ENCODE peak calls at places on chromosome 2, in nine cellular contexts. E is activated naive CD8-positive, alpha-beta T cell treated with anti-CD3 and anti-CD28 coated beads for 36 hours; V is HEK293T; N is fibroblast of lung; L is tibial artery; K is mucosa of gallbladder; T is fibroblast of mammary gland; G is psoas muscle; H is cardiac muscle cell. R is an unnamed sample.

GRCh38 chr2:148167241-148167766 is 146.4 kb downstream of the MBD5 start:
- DNase-seq in V (no peak), E (no peak), N (peak), G (no peak), T (no peak), L (no peak), K (no peak), H (no peak), R (no peak)

GRCh38 chr2:8477511-8478132 is 204.2 kb upstream of the ID2 start:
- DNase-seq in K (no peak), T (no peak), E (no peak), V (no peak), L (peak), N (no peak), G (no peak), H (no peak), R (no peak)

GRCh38 chr2:16005819-16006536 is 65.6 kb downstream of the MYCN start:
- DNase-seq in V (no peak), L (no peak), T (peak), H (no peak), G (no peak), K (peak), N (no peak), E (no peak), R (no peak)

GRCh38 chr2:138081225-138082073 is 117.2 kb downstream of the HNMT start:
- DNase-seq in N (no peak), T (no peak), H (no peak), K (no peak), L (no peak), V (no peak), E (no peak), G (no peak), R (no peak)

GRCh38 chr2:164677733-164678132 is 56.5 kb upstream of the GRB14 start:
- DNase-seq in G (no peak), L (no peak), K (no peak), T (no peak), V (no peak), E (no peak), H (no peak), N (no peak), R (no peak)

GRCh38 chr2:161234627-161235026 is 73.6 kb upstream of the PSMD14 start:
- DNase-seq in E (no peak), V (no peak), K (no peak), H (no peak), L (no peak), N (no peak), G (no peak), T (no peak), R (no peak)

GRCh38 chr2:97011977-97012569 is 25.7 kb upstream of the FAM178B start:
- DNase-seq in T (peak), E (peak), V (no peak), N (peak), H (peak), K (peak), L (no peak), G (no peak), R (peak)

GRCh38 chr2:18883626-18884456 is 294.5 kb upstream of the NT5C1B start:
- DNase-seq in G (no peak), N (peak), K (no peak), H (no peak), L (no peak), V (no peak), E (no peak), T (peak), R (peak)

GRCh38 chr2:105397959-105398521 is 811 bp downstream of the FHL2 start:
- DNase-seq in L (no peak), G (no peak), V (no peak), T (no peak), E (peak), H (no peak), K (no peak), N (peak), R (no peak)

GRCh38 chr2:20304411-20304810 is 46.2 kb downstream of the PUM2 start:
- DNase-seq in N (peak), T (peak), H (no peak), G (no peak), V (no peak), K (no peak), E (no peak), L (no peak), R (no peak)

GRCh38 chr2:36812196-36812595 is 115.7 kb downstream of the VIT start:
- DNase-seq in T (peak), L (no peak), H (peak), K (no peak), E (no peak), G (no peak), V (peak), N (no peak), R (no peak)

GRCh38 chr2:6970551-6970950 is 53.3 kb downstream of the RNF144A start:
- DNase-seq in E (no peak), V (no peak), T (no peak), K (no peak), N (no peak), G (no peak), L (no peak), H (no peak), R (no peak)

GRCh38 chr2:67548317-67549095 is 151.4 kb downstream of the ETAA1 start:
- DNase-seq in H (no peak), L (no peak), E (no peak), T (no peak), G (no peak), K (no peak), N (no peak), V (no peak), R (peak)

GRCh38 chr2:11102956-11103860 is 52.1 kb upstream of the SLC66A3 start:
- DNase-seq in V (no peak), K (no peak), E (no peak), L (peak), T (no peak), G (no peak), N (no peak), H (no peak), R (no peak)

GRCh38 chr2:30217644-30218361 is 13.5 kb upstream of the LBH start:
- DNase-seq in E (no peak), L (peak), K (peak), G (no peak), N (no peak), H (no peak), T (no peak), V (no peak), R (peak)

GRCh38 chr2:121489944-121490585 is 40.6 kb upstream of the RNU4ATAC start:
- DNase-seq in V (no peak), G (no peak), N (peak), E (no peak), T (no peak), K (no peak), H (peak), L (no peak), R (no peak)

GRCh38 chr2:22946553-22946952 is 438.4 kb upstream of the KLHL29 start:
- DNase-seq in N (no peak), T (no peak), K (no peak), V (no peak), G (no peak), E (no peak), L (no peak), H (no peak), R (no peak)

GRCh38 chr2:231795525-231796327 is 9.5 kb downstream of the COPS7B start:
- DNase-seq in H (peak), G (no peak), V (peak), N (peak), K (peak), T (peak), L (no peak), E (no peak), R (peak)

GRCh38 chr2:25701801-25702200 is 28.4 kb upstream of the DTNB start:
- DNase-seq in G (no peak), L (no peak), H (no peak), K (no peak), V (no peak), E (no peak), N (no peak), T (no peak), R (no peak)

GRCh38 chr2:27884546-27884945 is 5.6 kb downstream of the RBKS start:
- DNase-seq in N (no peak), K (no peak), G (no peak), E (no peak), T (no peak), L (no peak), V (no peak), H (no peak), R (no peak)

GRCh38 chr2:50749226-50749625 is 282.7 kb downstream of the NRXN1 start:
- DNase-seq in N (peak), T (no peak), G (no peak), L (no peak), H (no peak), K (no peak), E (no peak), V (no peak), R (no peak)

GRCh38 chr2:132522901-132523300 is 106.3 kb downstream of the GPR39 start:
- DNase-seq in N (peak), G (no peak), H (no peak), T (no peak), K (no peak), E (no peak), L (no peak), V (no peak), R (peak)

GRCh38 chr2:232880764-232881351 is 10.8 kb downstream of the SNORC start:
- DNase-seq in T (no peak), L (no peak), N (no peak), V (no peak), K (no peak), E (no peak), H (no peak), G (no peak), R (no peak)

R was measured in T47D.